ENCODE peak calls at places on chromosomes 3 and 15, in five cellular contexts. Q is GM03348; W is NCI-H1436; C is mucosa of gallbladder; E is stimulated activated effector memory CD8-positive, alpha-beta T cell treated with anti-CD3 and anti-CD28 coated beads, Interleukin-12 subunit alpha, Interleukin-12 subunit beta, amount 100 ng/mL, for 72 hours. H is an unnamed sample.
A peak's percentile ranks its signal among the peaks of the same experiment; 100 is the strongest.

GRCh38 chr15:64017082-64017588 is 29.1 kb downstream of the DAPK2 start:
- DNase-seq in Q (peak; percentile 53), W (no peak), C (no peak), E (no peak), H (no peak)

GRCh38 chr15:25700916-25701315 is 162.2 kb downstream of the ATP10A start:
- DNase-seq in Q (no peak), W (no peak), C (no peak), E (no peak), H (no peak)

GRCh38 chr3:37271636-37272035 is 97.3 kb upstream of the LRRFIP2 start:
- DNase-seq in Q (no peak), W (no peak), C (no peak), E (no peak), H (no peak)

GRCh38 chr15:49712846-49713450 is 92.1 kb downstream of the DTWD1 start:
- DNase-seq in Q (no peak), W (no peak), C (no peak), E (no peak), H (no peak)

GRCh38 chr15:26223720-26224119 is 360.6 kb upstream of the ATP10A start:
- DNase-seq in Q (no peak), W (no peak), C (no peak), E (no peak), H (no peak)

GRCh38 chr15:67523337-67523736 is 2.4 kb downstream of the C15orf61 start:
- DNase-seq in Q (no peak), W (no peak), C (no peak), E (no peak), H (no peak)

GRCh38 chr15:99999282-100000070 is 266.2 kb upstream of the LYSMD4 start:
- DNase-seq in Q (no peak), W (no peak), C (no peak), E (no peak), H (no peak)

GRCh38 chr3:132196113-132196512 is 121.1 kb upstream of the ACP3 start:
- DNase-seq in Q (peak; percentile 33), W (no peak), C (no peak), E (no peak), H (no peak)

GRCh38 chr15:61832223-61832622 is 228.0 kb downstream of the VPS13C start:
- DNase-seq in Q (no peak), W (no peak), C (no peak), E (no peak), H (no peak)

GRCh38 chr3:31523543-31523942 is 9.2 kb upstream of the STT3B start:
- DNase-seq in Q (no peak), W (no peak), C (no peak), E (no peak), H (no peak)

GRCh38 chr3:141789281-141789680 is 26.1 kb downstream of the GRK7 start:
- DNase-seq in Q (no peak), W (no peak), C (no peak), E (no peak), H (no peak)

GRCh38 chr3:184050217-184050847 is 2.5 kb upstream of the HTR3C start:
- DNase-seq in Q (no peak), W (no peak), C (no peak), E (no peak), H (peak; percentile 11)

GRCh38 chr15:88018865-88019626 is 237.5 kb downstream of the NTRK3 start:
- DNase-seq in Q (peak; percentile 84), W (no peak), C (no peak), E (no peak), H (no peak)

GRCh38 chr3:57820479-57820878 is 64.4 kb downstream of the SLMAP start:
- DNase-seq in Q (no peak), W (no peak), C (no peak), E (no peak), H (no peak)

GRCh38 chr3:179192542-179192941 is 44.4 kb downstream of the PIK3CA start:
- DNase-seq in Q (no peak), W (no peak), C (no peak), E (no peak), H (no peak)

GRCh38 chr3:29520764-29521163 is 239.9 kb downstream of the RBMS3 start:
- DNase-seq in Q (no peak), W (no peak), C (no peak), E (no peak), H (no peak)

GRCh38 chr3:54891540-54891897 is 36.3 kb downstream of the LRTM1 start:
- DNase-seq in Q (peak; percentile 95), W (no peak), C (peak; percentile 90), E (no peak), H (peak; percentile 83)

GRCh38 chr3:135051409-135051946 is 256.4 kb downstream of the EPHB1 start:
- DNase-seq in Q (no peak), W (no peak), C (no peak), E (no peak), H (no peak)

GRCh38 chr3:41574900-41575299 is 375.6 kb downstream of the CTNNB1 start:
- DNase-seq in Q (no peak), W (no peak), C (no peak), E (no peak), H (no peak)

GRCh38 chr3:58564456-58565160 is 12.6 kb downstream of the FAM107A start:
- DNase-seq in Q (peak; percentile 85), W (no peak), C (no peak), E (no peak), H (no peak)

GRCh38 chr3:119388577-119388976 is 74.8 kb downstream of the TMEM39A start:
- DNase-seq in Q (no peak), W (no peak), C (no peak), E (no peak), H (no peak)

GRCh38 chr3:43621406-43621973 is 321 bp downstream of the ANO10 start:
- DNase-seq in Q (peak; percentile 20), W (no peak), C (no peak), E (no peak), H (peak; percentile 49)